ENCODE peak calls at places on chromosomes 16 and 17, in six cellular contexts. E is WERI-Rb-1, A is body of pancreas, L is colonic mucosa, R is lower lobe of right lung, U is lower leg skin. N is an unnamed sample.
A peak's percentile ranks its signal among the peaks of the same experiment; 100 is the strongest.

GRCh38 chr17:29578626-29579485 is 10.4 kb downstream of the TP53I13 start:
- DNase-seq in E (no peak), A (no peak), L (no peak), U (no peak), R (no peak), N (no peak)

GRCh38 chr17:4945944-4946280 is 2.4 kb downstream of the PFN1 start:
- DNase-seq in R (no peak), U (no peak), A (no peak), L (no peak), E (no peak), N (no peak)

GRCh38 chr16:19114359-19115147 is 789 bp downstream of the ITPRIPL2 start:
- DNase-seq in U (peak; percentile 93), L (peak; percentile 72), A (peak; percentile 53), R (peak; percentile 78), E (no peak), N (peak; percentile 75)

GRCh38 chr16:9297437-9298113 is 206.1 kb downstream of the HAPSTR1 start:
- DNase-seq in E (peak; percentile 53), L (no peak), A (peak; percentile 31), R (no peak), U (no peak), N (peak; percentile 10)

GRCh38 chr17:79546386-79546785 is 64.5 kb downstream of the RBFOX3 start:
- DNase-seq in U (no peak), E (no peak), R (no peak), A (no peak), L (no peak), N (no peak)

GRCh38 chr17:50900383-50900892 is 34.3 kb upstream of the TOB1 start:
- DNase-seq in R (no peak), A (no peak), L (no peak), U (no peak), E (no peak), N (no peak)

GRCh38 chr16:85840395-85840794 is 40.9 kb downstream of the COX4I1 start:
- DNase-seq in R (no peak), U (no peak), A (no peak), E (no peak), L (no peak), N (no peak)

GRCh38 chr17:1643293-1643998 is 2.1 kb downstream of the SCARF1 start:
- DNase-seq in L (peak; percentile 83), R (peak; percentile 89), E (no peak), U (no peak), A (peak; percentile 91), N (peak; percentile 88)

GRCh38 chr17:33390479-33391027 is 97.5 kb upstream of the ASIC2 start:
- DNase-seq in R (no peak), E (peak; percentile 36), U (no peak), L (no peak), A (no peak), N (no peak)

GRCh38 chr17:79779661-79780365 is 1.9 kb downstream of the CBX2 start:
- DNase-seq in E (no peak), U (no peak), R (peak; percentile 24), A (no peak), L (no peak), N (no peak)

GRCh38 chr16:51181495-51181795 is 30.4 kb upstream of the SALL1 start:
- DNase-seq in A (no peak), L (no peak), R (no peak), U (no peak), E (no peak), N (no peak)

GRCh38 chr17:50267074-50267841 is 7.0 kb upstream of the TMEM92 start:
- DNase-seq in R (peak; percentile 36), A (no peak), U (peak; percentile 84), E (no peak), L (peak; percentile 17), N (peak; percentile 14)

GRCh38 chr17:79203016-79203415 is 128.4 kb downstream of the ENGASE start:
- DNase-seq in U (no peak), L (no peak), E (peak; percentile 88), R (no peak), A (no peak), N (no peak)

GRCh38 chr16:531494-532125 is 4.1 kb downstream of the CAPN15 start:
- DNase-seq in R (no peak), L (no peak), U (no peak), E (no peak), A (no peak), N (no peak)

GRCh38 chr17:46769531-46770438 is 48.7 kb downstream of the WNT3 start:
- DNase-seq in A (no peak), U (peak; percentile 85), L (peak; percentile 15), E (no peak), R (peak; percentile 40), N (peak; percentile 40)

GRCh38 chr16:921321-921905 is 49.4 kb downstream of the LMF1 start:
- DNase-seq in E (no peak), U (no peak), A (no peak), L (no peak), R (no peak), N (no peak)

GRCh38 chr16:79451196-79451816 is 149.2 kb downstream of the MAF start:
- DNase-seq in A (no peak), E (no peak), R (no peak), L (no peak), U (no peak), N (no peak)

GRCh38 chr17:12180644-12181261 is 160.1 kb downstream of the MAP2K4 start:
- DNase-seq in E (peak; percentile 25), U (no peak), A (peak; percentile 18), R (no peak), L (peak; percentile 39), N (peak; percentile 56)

GRCh38 chr17:16945513-16946201 is 26.3 kb downstream of the TNFRSF13B start:
- DNase-seq in E (peak; percentile 59), U (peak; percentile 52), A (no peak), R (no peak), L (no peak), N (no peak)

GRCh38 chr17:76365256-76365903 is 11.7 kb upstream of the PRPSAP1 start:
- DNase-seq in U (no peak), E (no peak), A (no peak), L (no peak), R (no peak), N (no peak)
- TF ChIP-seq CTCF in U (no peak), E (peak; percentile 31), A (peak; percentile 14), L (no peak), R (no peak), N (peak; percentile 52)

DNA sequence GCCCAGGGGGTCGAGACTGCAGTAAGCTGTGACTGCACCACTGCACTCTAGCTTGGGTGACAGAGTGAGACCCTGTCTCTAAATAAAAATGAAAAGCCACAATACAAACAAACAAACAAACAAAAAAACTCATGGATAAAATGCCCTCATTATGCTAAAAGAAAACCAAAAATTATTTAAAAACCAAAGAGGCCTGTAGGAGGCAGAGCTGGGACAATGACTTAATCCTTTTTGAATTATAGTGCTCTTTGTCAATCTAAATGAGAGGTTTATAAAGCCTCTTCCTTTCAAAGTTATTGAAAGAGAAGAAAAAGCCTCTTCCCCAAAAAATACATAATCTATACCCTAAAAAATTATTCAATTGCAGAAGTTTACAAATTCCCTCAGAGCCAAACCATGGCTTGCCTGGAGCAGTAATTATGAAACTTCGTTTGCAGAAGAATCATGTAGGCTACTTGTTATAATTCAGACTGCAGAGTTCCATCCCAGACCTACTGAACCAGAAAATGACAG is 18.5 kb downstream of the CRLF3 start:
- DNase-seq in R (no peak), L (no peak), A (no peak), U (no peak), E (no peak), N (no peak)
- TF ChIP-seq CTCF in R (peak; percentile 27), L (no peak), A (no peak), U (no peak), E (no peak), N (peak; percentile 29)

GRCh38 chr16:6177781-6178180 is 1080.2 kb upstream of the EEF2KMT start:
- DNase-seq in U (no peak), R (no peak), E (no peak), L (no peak), A (no peak), N (no peak)
- TF ChIP-seq CTCF in U (no peak), R (no peak), E (no peak), L (no peak), A (no peak), N (no peak)

GRCh38 chr17:31378638-31379037 is 12.8 kb upstream of the RAB11FIP4 start:
- DNase-seq in U (peak; percentile 49), E (no peak), A (no peak), L (no peak), R (no peak), N (no peak)
- TF ChIP-seq CTCF in U (no peak), E (peak; percentile 37), A (no peak), L (no peak), R (no peak), N (no peak)

GRCh38 chr17:7445011-7445927 is at the start of gene CHRNB1:
- DNase-seq in U (peak; percentile 93), R (peak; percentile 89), L (peak; percentile 88), A (peak; percentile 82), E (no peak), N (peak; percentile 74)
- TF ChIP-seq CTCF in U (no peak), R (peak; percentile 18), L (no peak), A (peak; percentile 40), E (no peak), N (no peak)

GRCh38 chr16:27402964-27403600 is 1.1 kb downstream of the IL21R start:
- DNase-seq in R (no peak), U (peak; percentile 77), L (no peak), E (no peak), A (no peak), N (no peak)

GRCh38 chr16:27402569-27402963 is 592 bp downstream of the IL21R start:
- DNase-seq in E (no peak), A (no peak), L (no peak), R (no peak), U (no peak), N (no peak)

GRCh38 chr16:27403601-27403992 is 1.6 kb downstream of the IL21R start:
- DNase-seq in L (no peak), A (no peak), R (no peak), E (no peak), U (no peak), N (no peak)

GRCh38 chr16:27405546-27406451 is 3.8 kb downstream of the IL21R start:
- DNase-seq in R (no peak), U (peak; percentile 79), E (no peak), A (no peak), L (no peak), N (no peak)

GRCh38 chr16:27404163-27404823 is 2.3 kb downstream of the IL21R start:
- DNase-seq in R (no peak), A (no peak), E (no peak), L (no peak), U (no peak), N (no peak)
- TF ChIP-seq CTCF in R (no peak), A (no peak), E (no peak), L (no peak), U (no peak), N (no peak)